ENCODE peak calls at places on chromosome 19, in seven cellular contexts. F is PC-9; C is substantia nigra; K is Panc1; V is ovary; J is activated CD4-positive, alpha-beta T cell treated with anti-CD3 and anti-CD28 coated beads, Interleukin-2, amount 50 U/mL, for 1 hour; R is A549. I is an unnamed sample.

GRCh38 chr19:42086770-42087550 is 11.0 kb downstream of the ZNF574 start:
- DNase-seq in R (no peak), C (no peak), V (no peak), F (no peak), J (no peak), K (no peak), I (no peak)

GRCh38 chr19:30171138-30171635 is 201.0 kb upstream of the ZNF536 start:
- DNase-seq in C (no peak), R (no peak), V (no peak), J (no peak), F (no peak), K (no peak), I (no peak)

GRCh38 chr19:49851456-49852259 is 699 bp downstream of the PTOV1 start:
- DNase-seq in J (peak; percentile 32), K (no peak), V (peak; percentile 71), C (no peak), R (no peak), F (no peak), I (no peak)

GRCh38 chr19:6241680-6242079 is 38.1 kb downstream of the MLLT1 start:
- DNase-seq in K (no peak), V (peak; percentile 39), R (no peak), C (peak; percentile 94), J (no peak), F (no peak), I (no peak)

GRCh38 chr19:4343056-4343844 is at the start of gene MPND:
- DNase-seq in F (peak; percentile 51), C (peak; percentile 96), V (peak; percentile 95), J (peak; percentile 92), K (peak; percentile 18), R (peak; percentile 47), I (peak; percentile 53)

GRCh38 chr19:35963514-35963913 is 27.3 kb downstream of the LRFN3 start:
- DNase-seq in V (peak; percentile 63), J (peak; percentile 44), C (peak; percentile 8), K (no peak), F (no peak), R (peak; percentile 70), I (no peak)

GRCh38 chr19:17268754-17269153 is 1.5 kb downstream of the BABAM1 start:
- DNase-seq in V (no peak), R (no peak), C (no peak), J (no peak), F (no peak), K (no peak), I (no peak)

GRCh38 chr19:15623711-15624318 is 8.8 kb downstream of the CYP4F8 start:
- DNase-seq in F (no peak), V (no peak), K (no peak), J (no peak), R (no peak), C (no peak), I (no peak)

GRCh38 chr19:16210168-16210567 is 12.5 kb downstream of the AP1M1 start:
- DNase-seq in R (no peak), V (no peak), J (no peak), C (no peak), K (no peak), F (no peak), I (no peak)

GRCh38 chr19:51727349-51727880 is 3.6 kb upstream of the HAS1 start:
- DNase-seq in C (no peak), J (no peak), R (no peak), V (no peak), K (no peak), F (peak; percentile 50), I (no peak)

GRCh38 chr19:31448221-31448657 is 99.0 kb upstream of the TSHZ3 start:
- DNase-seq in R (no peak), F (no peak), K (no peak), C (no peak), J (no peak), V (peak; percentile 65), I (no peak)

GRCh38 chr19:49473868-49474544 is at the start of gene FLT3LG:
- DNase-seq in K (no peak), R (peak; percentile 90), F (peak; percentile 60), V (peak; percentile 89), J (peak; percentile 89), C (peak; percentile 64), I (no peak)

GRCh38 chr19:49150106-49150943 is 4.9 kb downstream of the HRC start:
- DNase-seq in R (peak; percentile 91), C (peak; percentile 84), K (no peak), V (peak; percentile 87), F (peak; percentile 63), J (no peak), I (peak; percentile 85)

GRCh38 chr19:1310853-1311180 is 25.1 kb downstream of the EFNA2 start:
- DNase-seq in C (no peak), K (no peak), V (no peak), F (no peak), J (no peak), R (no peak), I (no peak)

GRCh38 chr19:10120538-10121198 is 969 bp upstream of the EIF3G start:
- DNase-seq in K (no peak), R (no peak), F (peak; percentile 44), J (no peak), C (no peak), V (no peak), I (no peak)

GRCh38 chr19:52343548-52343947 is 7.5 kb downstream of the ZNF610 start:
- DNase-seq in R (no peak), C (peak; percentile 43), J (peak; percentile 30), K (no peak), F (no peak), V (peak; percentile 44), I (no peak)

GRCh38 chr19:35040826-35041547 is 534 bp upstream of the HPN start:
- DNase-seq in J (peak; percentile 29), K (no peak), V (peak; percentile 98), C (peak; percentile 74), R (no peak), F (no peak), I (no peak)

GRCh38 chr19:17787274-17787913 is 7.5 kb upstream of the B3GNT3 start:
- DNase-seq in C (no peak), V (no peak), F (peak; percentile 18), J (no peak), R (no peak), K (no peak), I (no peak)

GRCh38 chr19:28694812-28695211 is 518.1 kb downstream of the UQCRFS1 start:
- DNase-seq in C (no peak), J (no peak), K (no peak), F (no peak), R (no peak), V (no peak), I (no peak)

GRCh38 chr19:34131100-34131499 is 41.2 kb upstream of the LSM14A start:
- DNase-seq in K (no peak), C (no peak), J (no peak), V (no peak), R (no peak), F (no peak), I (no peak)

GRCh38 chr19:13778398-13778797 is 4.1 kb downstream of the C19orf53 start:
- DNase-seq in V (no peak), K (no peak), C (no peak), F (no peak), J (no peak), R (no peak), I (no peak)

GRCh38 chr19:49786432-49786831 is 19.6 kb downstream of the AP2A1 start:
- DNase-seq in V (peak; percentile 39), J (no peak), C (no peak), R (peak; percentile 70), K (no peak), F (no peak), I (no peak)

GRCh38 chr19:38693380-38694223 is 46.2 kb downstream of the ACTN4 start:
- DNase-seq in K (peak; percentile 90), R (peak; percentile 91), J (peak; percentile 33), F (peak; percentile 94), C (no peak), V (no peak), I (no peak)

I was measured in NCI-H2227 treated with DMSO at 0.1 percent for 48 hours.